ENCODE peak calls at places on chromosomes 1 and 21, in six cellular contexts. One of them, this sample, is unnamed.

GRCh38 chr21:23799376-23799775 is 1807.9 kb downstream of the MRPL39 start:
- DNase-seq in GM23338: no peak
- DNase-seq in HCEC 1CT: no peak
- DNase-seq in NCI-H1417: no peak
- DNase-seq in stimulated activated CD4-positive, alpha-beta T cell treated with anti-CD3 and anti-CD28 coated beads, Interleukin-15, amount 100 ng/mL, for 1 hour: no peak
- DNase-seq in AG08395: no peak
- DNase-seq in this sample: no peak

GRCh38 chr1:200150721-200151120 is 123.2 kb downstream of the NR5A2 start:
- DNase-seq in AG08395: peak; percentile 74
- DNase-seq in stimulated activated CD4-positive, alpha-beta T cell treated with anti-CD3 and anti-CD28 coated beads, Interleukin-15, amount 100 ng/mL, for 1 hour: no peak
- DNase-seq in HCEC 1CT: peak; percentile 77
- DNase-seq in NCI-H1417: peak; percentile 75
- DNase-seq in GM23338: no peak
- DNase-seq in this sample: peak; percentile 95

GRCh38 chr1:184827600-184828368 is 73.1 kb upstream of the EDEM3 start:
- DNase-seq in NCI-H1417: no peak
- DNase-seq in HCEC 1CT: peak; percentile 70
- DNase-seq in AG08395: peak; percentile 53
- DNase-seq in GM23338: no peak
- DNase-seq in stimulated activated CD4-positive, alpha-beta T cell treated with anti-CD3 and anti-CD28 coated beads, Interleukin-15, amount 100 ng/mL, for 1 hour: no peak
- DNase-seq in this sample: peak; percentile 85

GRCh38 chr1:27366411-27367159 is at the start of gene MAP3K6:
- DNase-seq in HCEC 1CT: peak; percentile 74
- DNase-seq in GM23338: peak; percentile 92
- DNase-seq in stimulated activated CD4-positive, alpha-beta T cell treated with anti-CD3 and anti-CD28 coated beads, Interleukin-15, amount 100 ng/mL, for 1 hour: no peak
- DNase-seq in NCI-H1417: peak; percentile 70
- DNase-seq in AG08395: peak; percentile 86
- DNase-seq in this sample: peak; percentile 92

GRCh38 chr1:84538599-84538998 is 32.2 kb upstream of the GNG5 start:
- DNase-seq in NCI-H1417: no peak
- DNase-seq in AG08395: no peak
- DNase-seq in stimulated activated CD4-positive, alpha-beta T cell treated with anti-CD3 and anti-CD28 coated beads, Interleukin-15, amount 100 ng/mL, for 1 hour: no peak
- DNase-seq in GM23338: no peak
- DNase-seq in HCEC 1CT: no peak
- DNase-seq in this sample: no peak

GRCh38 chr1:26570287-26570686 is 40.7 kb downstream of the RPS6KA1 start:
- DNase-seq in AG08395: no peak
- DNase-seq in NCI-H1417: no peak
- DNase-seq in GM23338: no peak
- DNase-seq in stimulated activated CD4-positive, alpha-beta T cell treated with anti-CD3 and anti-CD28 coated beads, Interleukin-15, amount 100 ng/mL, for 1 hour: no peak
- DNase-seq in HCEC 1CT: no peak
- DNase-seq in this sample: no peak

GRCh38 chr1:44089371-44090070 is 29.1 kb upstream of the KLF17 start:
- DNase-seq in stimulated activated CD4-positive, alpha-beta T cell treated with anti-CD3 and anti-CD28 coated beads, Interleukin-15, amount 100 ng/mL, for 1 hour: no peak
- DNase-seq in GM23338: peak; percentile 35
- DNase-seq in HCEC 1CT: peak; percentile 17
- DNase-seq in AG08395: no peak
- DNase-seq in NCI-H1417: no peak
- DNase-seq in this sample: peak; percentile 82

GRCh38 chr1:3529099-3529729 is 74.7 kb downstream of the ARHGEF16 start:
- DNase-seq in NCI-H1417: no peak
- DNase-seq in GM23338: no peak
- DNase-seq in HCEC 1CT: no peak
- DNase-seq in stimulated activated CD4-positive, alpha-beta T cell treated with anti-CD3 and anti-CD28 coated beads, Interleukin-15, amount 100 ng/mL, for 1 hour: no peak
- DNase-seq in AG08395: no peak
- DNase-seq in this sample: no peak

GRCh38 chr1:42730988-42731387 is 9.0 kb downstream of the CLDN19 start:
- DNase-seq in AG08395: no peak
- DNase-seq in HCEC 1CT: no peak
- DNase-seq in stimulated activated CD4-positive, alpha-beta T cell treated with anti-CD3 and anti-CD28 coated beads, Interleukin-15, amount 100 ng/mL, for 1 hour: peak; percentile 34
- DNase-seq in NCI-H1417: no peak
- DNase-seq in GM23338: peak; percentile 61
- DNase-seq in this sample: peak; percentile 63

GRCh38 chr1:7771673-7772299 is 690 bp downstream of the VAMP3 start:
- DNase-seq in GM23338: no peak
- DNase-seq in NCI-H1417: no peak
- DNase-seq in HCEC 1CT: peak; percentile 5
- DNase-seq in stimulated activated CD4-positive, alpha-beta T cell treated with anti-CD3 and anti-CD28 coated beads, Interleukin-15, amount 100 ng/mL, for 1 hour: no peak
- DNase-seq in AG08395: no peak
- DNase-seq in this sample: no peak

GRCh38 chr1:228497817-228498216 is 10.6 kb downstream of the RNF187 start:
- DNase-seq in NCI-H1417: no peak
- DNase-seq in GM23338: no peak
- DNase-seq in HCEC 1CT: no peak
- DNase-seq in AG08395: no peak
- DNase-seq in stimulated activated CD4-positive, alpha-beta T cell treated with anti-CD3 and anti-CD28 coated beads, Interleukin-15, amount 100 ng/mL, for 1 hour: no peak
- DNase-seq in this sample: no peak

GRCh38 chr1:31575373-31576140 is 758 bp upstream of the TINAGL1 start:
- DNase-seq in NCI-H1417: no peak
- DNase-seq in stimulated activated CD4-positive, alpha-beta T cell treated with anti-CD3 and anti-CD28 coated beads, Interleukin-15, amount 100 ng/mL, for 1 hour: no peak
- DNase-seq in AG08395: no peak
- DNase-seq in HCEC 1CT: no peak
- DNase-seq in GM23338: peak; percentile 52
- DNase-seq in this sample: peak; percentile 93

GRCh38 chr1:204846546-204846945 is 24.1 kb upstream of the NFASC start:
- DNase-seq in NCI-H1417: no peak
- DNase-seq in AG08395: no peak
- DNase-seq in HCEC 1CT: no peak
- DNase-seq in GM23338: no peak
- DNase-seq in stimulated activated CD4-positive, alpha-beta T cell treated with anti-CD3 and anti-CD28 coated beads, Interleukin-15, amount 100 ng/mL, for 1 hour: no peak
- DNase-seq in this sample: peak; percentile 43

GRCh38 chr1:99306056-99306455 is 41.8 kb downstream of the PLPPR4 start:
- DNase-seq in HCEC 1CT: no peak
- DNase-seq in GM23338: no peak
- DNase-seq in AG08395: no peak
- DNase-seq in NCI-H1417: no peak
- DNase-seq in stimulated activated CD4-positive, alpha-beta T cell treated with anti-CD3 and anti-CD28 coated beads, Interleukin-15, amount 100 ng/mL, for 1 hour: no peak
- DNase-seq in this sample: no peak

GRCh38 chr1:245094954-245095353 is 59.8 kb upstream of the KIF26B start:
- DNase-seq in GM23338: no peak
- DNase-seq in NCI-H1417: no peak
- DNase-seq in HCEC 1CT: no peak
- DNase-seq in stimulated activated CD4-positive, alpha-beta T cell treated with anti-CD3 and anti-CD28 coated beads, Interleukin-15, amount 100 ng/mL, for 1 hour: no peak
- DNase-seq in AG08395: no peak
- DNase-seq in this sample: no peak

GRCh38 chr1:1347663-1348419 is 1.4 kb downstream of the DVL1 start:
- DNase-seq in GM23338: no peak
- DNase-seq in HCEC 1CT: no peak
- DNase-seq in NCI-H1417: no peak
- DNase-seq in stimulated activated CD4-positive, alpha-beta T cell treated with anti-CD3 and anti-CD28 coated beads, Interleukin-15, amount 100 ng/mL, for 1 hour: no peak
- DNase-seq in AG08395: peak; percentile 39
- DNase-seq in this sample: peak; percentile 75

GRCh38 chr1:228276361-228276831 is 68.6 kb downstream of the OBSCN start:
- DNase-seq in stimulated activated CD4-positive, alpha-beta T cell treated with anti-CD3 and anti-CD28 coated beads, Interleukin-15, amount 100 ng/mL, for 1 hour: no peak
- DNase-seq in NCI-H1417: no peak
- DNase-seq in HCEC 1CT: no peak
- DNase-seq in GM23338: no peak
- DNase-seq in AG08395: no peak
- DNase-seq in this sample: no peak

GRCh38 chr1:232830661-232831060 is 25.4 kb downstream of the MAP10 start:
- DNase-seq in HCEC 1CT: no peak
- DNase-seq in GM23338: no peak
- DNase-seq in AG08395: no peak
- DNase-seq in stimulated activated CD4-positive, alpha-beta T cell treated with anti-CD3 and anti-CD28 coated beads, Interleukin-15, amount 100 ng/mL, for 1 hour: no peak
- DNase-seq in NCI-H1417: no peak
- DNase-seq in this sample: no peak

This sample was measured in islet precursor cell.